ENCODE peak calls at places on chromosomes 6 and 20, in five cellular contexts. X, V, Q, N and Y are unnamed samples.

GRCh38 chr6:52513464-52513863 is 63.4 kb downstream of the TRAM2 start:
- DNase-seq in X (no peak), V (no peak), Q (no peak), N (no peak), Y (no peak)

GRCh38 chr6:167910652-167911051 is 83.9 kb downstream of the AFDN start:
- DNase-seq in X (no peak), V (no peak), Q (no peak), N (no peak), Y (no peak)

GRCh38 chr6:44000164-44000842 is 126.9 kb downstream of the MRPL14 start:
- DNase-seq in X (no peak), V (no peak), Q (peak; percentile 53), N (no peak), Y (peak; percentile 82)

GRCh38 chr6:149236584-149236983 is 80.9 kb upstream of the TAB2 start:
- DNase-seq in X (no peak), V (peak; percentile 85), Q (no peak), N (no peak), Y (no peak)

GRCh38 chr20:884983-885952 is 30.9 kb downstream of the ANGPT4 start:
- DNase-seq in X (no peak), V (peak; percentile 53), Q (peak; percentile 93), N (no peak), Y (no peak)

GRCh38 chr6:14799928-14800327 is 445.9 kb upstream of the JARID2 start:
- DNase-seq in X (peak; percentile 83), V (peak; percentile 93), Q (peak; percentile 91), N (peak; percentile 66), Y (peak; percentile 39)

GRCh38 chr20:60786686-60787217 is 465.3 kb upstream of the CDH4 start:
- DNase-seq in X (no peak), V (no peak), Q (no peak), N (no peak), Y (no peak)

GRCh38 chr6:37698264-37699137 is 818 bp upstream of the MDGA1 start:
- DNase-seq in X (peak; percentile 35), V (peak; percentile 46), Q (peak; percentile 76), N (peak; percentile 40), Y (peak; percentile 67)

GRCh38 chr6:121686611-121687023 is 251.2 kb downstream of the GJA1 start:
- DNase-seq in X (no peak), V (no peak), Q (peak; percentile 63), N (no peak), Y (no peak)

GRCh38 chr6:36336779-36337194 is at the start of gene BNIP5:
- DNase-seq in X (no peak), V (no peak), Q (no peak), N (no peak), Y (peak; percentile 44)

GRCh38 chr20:35515949-35516645 is 13.4 kb downstream of the C20orf173 start:
- DNase-seq in X (no peak), V (peak; percentile 70), Q (no peak), N (peak; percentile 83), Y (no peak)

GRCh38 chr6:140744648-140745320 is 1370.3 kb upstream of the CITED2 start:
- DNase-seq in X (no peak), V (peak; percentile 79), Q (no peak), N (peak; percentile 48), Y (no peak)

GRCh38 chr6:6319947-6320811 is at the start of gene F13A1:
- DNase-seq in X (peak; percentile 18), V (no peak), Q (peak; percentile 72), N (no peak), Y (no peak)

GRCh38 chr20:25011261-25011660 is 18.7 kb upstream of the APMAP start:
- DNase-seq in X (no peak), V (no peak), Q (no peak), N (no peak), Y (no peak)

GRCh38 chr6:166514196-166514595 is 72.3 kb downstream of the RAMACL start:
- DNase-seq in X (no peak), V (no peak), Q (peak; percentile 51), N (no peak), Y (no peak)

GRCh38 chr20:9617062-9617461 is 102.7 kb downstream of the LAMP5 start:
- DNase-seq in X (peak; percentile 29), V (peak; percentile 75), Q (peak; percentile 90), N (peak; percentile 50), Y (peak; percentile 48)

GRCh38 chr6:107600936-107601335 is 111.0 kb downstream of the SOBP start:
- DNase-seq in X (peak; percentile 32), V (peak; percentile 77), Q (peak; percentile 88), N (peak; percentile 2), Y (no peak)

GRCh38 chr6:70270287-70271005 is 32.4 kb downstream of the COL9A1 start:
- DNase-seq in X (no peak), V (no peak), Q (no peak), N (no peak), Y (no peak)

GRCh38 chr20:50788045-50788867 is 6.6 kb upstream of the BCAS4 start:
- DNase-seq in X (no peak), V (peak; percentile 82), Q (no peak), N (peak; percentile 77), Y (no peak)
- TF ChIP-seq CTCF in X (no peak), V (peak; percentile 66), Q (peak; percentile 45), N (peak; percentile 79), Y (no peak)

GRCh38 chr20:56957737-56958553 is 308.5 kb downstream of the BMP7 start:
- DNase-seq in X (no peak), V (no peak), Q (peak; percentile 60), N (no peak), Y (no peak)
- TF ChIP-seq CTCF in X (no peak), V (no peak), Q (peak; percentile 25), N (no peak), Y (no peak)

DNA sequence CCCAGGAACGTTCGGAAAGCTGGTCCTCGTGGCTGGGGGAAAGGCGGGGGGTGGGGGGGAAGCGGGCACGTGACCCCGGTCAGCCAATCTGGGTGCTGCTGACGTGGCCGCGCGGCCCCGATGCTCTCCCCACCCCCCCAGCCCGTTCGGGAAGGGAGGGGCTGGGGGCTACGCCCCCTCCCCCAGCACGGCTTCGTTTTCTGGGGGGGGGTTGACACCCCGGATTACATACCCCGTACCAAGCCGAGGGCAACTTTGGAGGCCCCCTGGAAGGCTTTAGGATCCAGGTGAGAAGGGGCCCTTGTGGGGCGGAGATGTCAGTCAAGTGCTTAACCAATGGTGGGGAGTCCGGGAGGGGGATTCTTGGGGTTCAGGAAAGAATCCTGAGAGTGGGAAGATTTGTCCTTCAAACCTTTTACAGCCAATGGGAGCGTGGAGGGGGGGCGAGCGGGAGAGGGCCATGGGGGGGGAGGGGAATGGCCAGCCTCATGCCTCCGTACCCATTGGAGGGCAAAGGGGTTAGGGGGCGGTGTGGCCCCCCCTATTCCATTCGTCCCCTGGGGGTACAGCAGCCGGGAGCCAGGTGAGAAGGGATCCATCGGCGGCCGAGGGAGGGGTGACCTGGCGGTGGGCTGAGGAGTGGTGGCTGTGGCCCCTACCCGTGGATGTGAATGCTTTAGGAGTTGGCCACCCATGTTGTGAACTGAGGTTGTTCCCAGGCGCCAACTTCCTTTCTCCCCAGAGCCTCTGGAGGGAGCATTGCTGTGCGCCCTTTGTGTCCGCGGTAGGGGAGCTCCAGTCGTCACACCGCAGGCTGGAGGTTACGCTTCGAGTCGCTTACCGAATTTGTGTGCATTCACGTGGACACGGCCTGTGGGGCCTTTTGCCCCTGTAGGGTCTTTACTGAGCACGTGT is 633 bp downstream of the BRD2 start:
- DNase-seq in X (peak; percentile 85), V (peak; percentile 84), Q (peak; percentile 98), N (peak; percentile 89), Y (peak; percentile 83)
- TF ChIP-seq CTCF in X (no peak), V (peak; percentile 26), Q (no peak), N (no peak), Y (no peak)

GRCh38 chr20:38034108-38034649 is 633 bp downstream of the RPRD1B start:
- DNase-seq in X (no peak), V (no peak), Q (no peak), N (no peak), Y (no peak)
- TF ChIP-seq CTCF in X (no peak), V (no peak), Q (no peak), N (no peak), Y (no peak)

GRCh38 chr6:53831956-53832660 is 37.3 kb downstream of the LRRC1 start:
- DNase-seq in X (no peak), V (no peak), Q (no peak), N (no peak), Y (no peak)
- TF ChIP-seq CTCF in X (no peak), V (no peak), Q (no peak), N (no peak), Y (no peak)

DNA sequence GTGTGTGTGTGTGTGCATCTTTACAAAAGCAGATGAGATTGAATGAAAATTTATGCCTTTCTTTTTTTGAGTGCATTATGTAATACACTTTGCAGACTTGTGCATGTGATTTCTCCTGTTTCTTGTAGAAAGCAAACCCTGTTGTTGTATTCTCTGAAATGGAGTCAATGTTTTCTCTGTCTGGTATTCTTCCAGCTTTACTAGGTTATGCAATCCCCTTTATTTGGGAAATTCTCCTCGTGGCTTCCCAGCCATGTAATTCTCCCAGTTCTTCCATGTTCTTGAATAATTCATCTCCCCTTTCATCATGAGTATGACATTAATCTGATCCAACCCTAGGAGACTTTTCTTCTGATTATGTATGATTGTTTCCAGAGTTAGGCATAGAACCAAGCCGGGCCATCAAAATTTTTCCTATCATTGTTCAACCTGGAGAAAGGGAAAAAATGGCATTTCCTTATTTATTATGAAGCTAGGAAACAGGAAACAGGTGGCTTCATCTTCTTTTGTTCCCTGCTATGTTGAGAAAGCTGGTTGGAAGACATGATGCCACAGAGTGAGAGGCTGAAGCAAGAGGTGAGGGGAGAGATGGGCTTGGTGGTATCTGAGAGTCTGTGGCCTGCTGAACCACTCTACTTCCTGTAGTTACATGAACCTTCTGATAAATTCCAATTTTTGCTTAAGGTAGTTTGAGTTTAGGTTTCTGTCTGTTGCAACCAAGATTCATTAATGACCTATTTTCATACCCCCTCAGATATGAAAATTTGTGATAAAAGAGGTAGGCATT is 68.8 kb downstream of the PRL start:
- DNase-seq in X (no peak), V (peak; percentile 57), Q (no peak), N (no peak), Y (no peak)
- TF ChIP-seq CTCF in X (no peak), V (no peak), Q (no peak), N (no peak), Y (no peak)

GRCh38 chr6:39301606-39302005 is 12.6 kb downstream of the KCNK17 start:
- DNase-seq in X (no peak), V (peak; percentile 3), Q (peak; percentile 90), N (no peak), Y (no peak)
- TF ChIP-seq CTCF in X (no peak), V (peak; percentile 28), Q (peak; percentile 83), N (peak; percentile 57), Y (no peak)

GRCh38 chr20:36745234-36745926 is 510 bp downstream of the NDRG3 start:
- DNase-seq in X (peak; percentile 29), V (no peak), Q (peak; percentile 60), N (no peak), Y (no peak)
- TF ChIP-seq CTCF in X (no peak), V (no peak), Q (no peak), N (peak; percentile 29), Y (no peak)

GRCh38 chr6:47479156-47479541 is 1.6 kb downstream of the CD2AP start:
- DNase-seq in X (no peak), V (no peak), Q (no peak), N (no peak), Y (no peak)
- TF ChIP-seq CTCF in X (no peak), V (no peak), Q (no peak), N (no peak), Y (no peak)